ENCODE peak calls at places on chromosomes 2 and 18, in five cellular contexts. C is stomach; Y is dorsolateral prefrontal cortex; S is GM23248; F is activated CD4-positive, alpha-beta memory T cell treated with anti-CD3 and anti-CD28 coated beads, Interleukin-2, amount 10 ng/mL, durations not matched to agents 7 days and 5 days. J is an unnamed sample.

GRCh38 chr2:72719416-72719815 is 106.4 kb downstream of the EXOC6B start:
- DNase-seq in S (no peak), C (no peak), F (no peak), Y (no peak), J (no peak)

GRCh38 chr2:231677632-231678104 is 30.7 kb upstream of the PTMA start:
- DNase-seq in Y (peak; percentile 77), S (peak; percentile 85), C (peak; percentile 92), F (peak; percentile 89), J (peak; percentile 89)

GRCh38 chr18:70380915-70381896 is 92.4 kb downstream of the SOCS6 start:
- DNase-seq in Y (peak; percentile 69), S (no peak), F (no peak), C (no peak), J (peak; percentile 72)

GRCh38 chr18:58838165-58838860 is 26.4 kb upstream of the ZNF532 start:
- DNase-seq in Y (no peak), C (no peak), F (no peak), S (no peak), J (no peak)

GRCh38 chr2:102000813-102001766 is 9.3 kb downstream of the IL1R2 start:
- DNase-seq in F (no peak), Y (no peak), C (no peak), S (no peak), J (no peak)

GRCh38 chr2:179021258-179021657 is 28.7 kb downstream of the CCDC141 start:
- DNase-seq in S (no peak), Y (no peak), F (no peak), C (no peak), J (no peak)

GRCh38 chr2:217660423-217660822 is 342.4 kb downstream of the TNS1 start:
- DNase-seq in S (no peak), F (no peak), Y (no peak), C (no peak), J (no peak)

GRCh38 chr2:187982668-187983067 is 309.0 kb upstream of the GULP1 start:
- DNase-seq in F (no peak), S (peak; percentile 88), C (no peak), Y (no peak), J (peak; percentile 51)

J was measured in body of pancreas.